ENCODE peak calls at places on chromosomes 13 and 19, in four cellular contexts. O is heart left ventricle, C is cardiac muscle cell, V is right lobe of liver. L is an unnamed sample.
A peak's percentile ranks its signal among the peaks of the same experiment; 100 is the strongest.

GRCh38 chr19:47573076-47574026 is at the start of gene ZNF541:
- DNase-seq in O (peak; percentile 85), C (peak; percentile 80), V (peak; percentile 61), L (peak; percentile 83)

GRCh38 chr13:114146173-114146572 is 13.8 kb upstream of the RASA3 start:
- DNase-seq in O (no peak), C (no peak), V (peak; percentile 31), L (peak; percentile 51)

GRCh38 chr13:40096357-40096911 is 441.0 kb downstream of the COG6 start:
- DNase-seq in O (no peak), C (no peak), V (no peak), L (no peak)

GRCh38 chr13:108597943-108598342 is 31.5 kb upstream of the MYO16 start:
- DNase-seq in O (no peak), C (no peak), V (no peak), L (no peak)

GRCh38 chr13:33260168-33261098 is 25.1 kb downstream of the STARD13 start:
- DNase-seq in O (no peak), C (peak; percentile 73), V (peak; percentile 72), L (no peak)

GRCh38 chr13:52070929-52071523 is 46.5 kb downstream of the UTP14C start:
- DNase-seq in O (no peak), C (peak; percentile 48), V (no peak), L (no peak)

GRCh38 chr13:75507027-75508001 is 25.3 kb upstream of the TBC1D4 start:
- DNase-seq in O (peak; percentile 45), C (no peak), V (no peak), L (no peak)

GRCh38 chr19:5194641-5195040 is 146.0 kb downstream of the PTPRS start:
- DNase-seq in O (no peak), C (no peak), V (no peak), L (no peak)

GRCh38 chr13:112152846-112153245 is 85.9 kb downstream of the SOX1 start:
- DNase-seq in O (no peak), C (no peak), V (no peak), L (peak; percentile 43)

GRCh38 chr19:5125797-5126497 is 157.0 kb downstream of the KDM4B start:
- DNase-seq in O (no peak), C (peak; percentile 42), V (no peak), L (no peak)

GRCh38 chr19:37931941-37932655 is 25.1 kb downstream of the SIPA1L3 start:
- DNase-seq in O (peak; percentile 74), C (peak; percentile 63), V (peak; percentile 86), L (peak; percentile 94)

GRCh38 chr19:56896041-56896440 is 55.5 kb upstream of the PEG3 start:
- DNase-seq in O (no peak), C (no peak), V (no peak), L (no peak)

GRCh38 chr19:54017266-54017665 is 25.8 kb downstream of the CACNG6 start:
- DNase-seq in O (no peak), C (peak; percentile 94), V (no peak), L (no peak)

GRCh38 chr13:35557475-35557874 is 81.0 kb upstream of the MAB21L1 start:
- DNase-seq in O (no peak), C (no peak), V (no peak), L (no peak)

GRCh38 chr19:45161715-45162463 is 1.1 kb upstream of the NKPD1 start:
- DNase-seq in O (no peak), C (peak; percentile 56), V (peak; percentile 48), L (no peak)

GRCh38 chr13:45728759-45729158 is 26.6 kb downstream of the CBY2 start:
- DNase-seq in O (no peak), C (peak; percentile 7), V (no peak), L (no peak)

GRCh38 chr19:55528030-55528801 is 8.7 kb downstream of the SBK2 start:
- DNase-seq in O (no peak), C (peak; percentile 29), V (no peak), L (no peak)

GRCh38 chr13:34322416-34323074 is 504.6 kb downstream of the RFC3 start:
- DNase-seq in O (no peak), C (no peak), V (no peak), L (no peak)

GRCh38 chr13:110447801-110448200 is 113.7 kb downstream of the RAB20 start:
- DNase-seq in O (no peak), C (no peak), V (no peak), L (no peak)

GRCh38 chr19:27971071-27971470 is 1241.9 kb downstream of the UQCRFS1 start:
- DNase-seq in O (no peak), C (peak; percentile 3), V (no peak), L (no peak)

GRCh38 chr19:18097993-18098890 is 664 bp downstream of the MAST3 start:
- DNase-seq in O (no peak), C (no peak), V (no peak), L (no peak)

GRCh38 chr13:32264407-32264806 is 50.8 kb downstream of the ZAR1L start:
- DNase-seq in O (peak; percentile 76), C (peak; percentile 83), V (peak; percentile 66), L (no peak)

GRCh38 chr13:27783111-27783510 is 9.2 kb upstream of the GSX1 start:
- DNase-seq in O (no peak), C (peak; percentile 29), V (no peak), L (no peak)
- TF ChIP-seq CTCF in O (no peak), C (peak; percentile 45), V (peak; percentile 26), L (no peak)

GRCh38 chr19:3162418-3163229 is 15.9 kb upstream of the S1PR4 start:
- DNase-seq in O (no peak), C (peak; percentile 22), V (no peak), L (peak; percentile 67)
- H3K27ac ChIP-seq in O (no peak overlapping the region), C (no peak overlapping the region), V (no peak overlapping the region), L (no peak overlapping the region)

GRCh38 chr19:50204081-50204428 is 633 bp downstream of the MYH14 start:
- DNase-seq in O (no peak), C (no peak), V (no peak), L (no peak)
- H3K4me3 ChIP-seq in O (peak overlapping the region; percentile 80), C (peak overlapping the region; percentile 46), V (peak overlapping the region; percentile 61), L (peak overlapping the region; percentile 58)

DNA sequence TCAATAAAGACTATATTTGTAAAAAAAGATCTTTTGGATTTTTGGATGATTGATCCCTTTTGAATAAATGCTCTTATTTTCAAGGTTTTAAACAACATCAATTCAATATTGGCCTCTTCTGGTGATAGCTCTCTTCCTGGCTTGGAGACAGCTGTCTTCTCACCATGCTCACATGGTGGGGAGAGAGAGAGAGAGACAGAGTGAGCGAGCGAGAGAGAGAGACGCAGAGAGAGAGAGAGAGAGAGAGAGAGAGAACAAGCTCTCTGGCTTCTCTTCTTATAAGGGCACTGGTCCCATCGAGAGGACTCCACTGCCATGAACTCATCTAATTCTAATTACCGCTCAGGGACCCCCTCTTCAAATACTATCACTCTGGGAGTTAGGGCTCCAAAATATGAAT is 32.1 kb upstream of the FARP1 start:
- DNase-seq in O (no peak), C (no peak), V (no peak), L (no peak)
- TF ChIP-seq CTCF in O (no peak), C (no peak), V (no peak), L (no peak)

GRCh38 chr13:106905380-106906259 is 337.7 kb upstream of the ARGLU1 start:
- DNase-seq in O (no peak), C (no peak), V (no peak), L (no peak)
- H3K27ac ChIP-seq in O (peak overlapping the region; percentile 50), C (no peak overlapping the region), V (no peak overlapping the region), L (no peak overlapping the region)

GRCh38 chr19:12788682-12789097 is 2.6 kb upstream of the JUNB start:
- DNase-seq in O (peak; percentile 92), C (peak; percentile 78), V (no peak), L (peak; percentile 91)
- H3K4me3 ChIP-seq in O (peak overlapping the region; percentile 98), C (peak overlapping the region; percentile 25), V (peak overlapping the region; percentile 81), L (peak overlapping the region; percentile 88)

GRCh38 chr13:36815069-36815468 is 4.0 kb upstream of the RFXAP start:
- DNase-seq in O (no peak), C (no peak), V (no peak), L (no peak)
- TF ChIP-seq CTCF in O (no peak), C (peak; percentile 30), V (peak; percentile 16), L (peak; percentile 29)

GRCh38 chr13:50072676-50073075 is 57.4 kb downstream of the KCNRG start:
- DNase-seq in O (no peak), C (no peak), V (no peak), L (no peak)
- H3K27ac ChIP-seq in O (no peak overlapping the region), C (no peak overlapping the region), V (no peak overlapping the region), L (no peak overlapping the region)